ENCODE peak calls at places on chromosomes 13 and 19, in eight cellular contexts. One of them, this sample, is unnamed.
A peak's percentile ranks its signal among the peaks of the same experiment; 100 is the strongest.

GRCh38 chr19:56119585-56119978 is 1.5 kb downstream of the ZNF787 start:
- DNase-seq in transverse colon: peak; percentile 70
- DNase-seq in IMR-90: peak; percentile 44
- DNase-seq in cardiac muscle cell: no peak
- DNase-seq in GM23248: peak; percentile 71
- DNase-seq in colonic mucosa: peak; percentile 81
- DNase-seq in CD4-positive, alpha-beta memory T cell: no peak
- DNase-seq in neural progenitor cell: no peak
- DNase-seq in this sample: peak; percentile 69

GRCh38 chr13:102724923-102725322 is 30.1 kb upstream of the METTL21C start:
- DNase-seq in CD4-positive, alpha-beta memory T cell: no peak
- DNase-seq in transverse colon: no peak
- DNase-seq in IMR-90: peak; percentile 24
- DNase-seq in cardiac muscle cell: peak; percentile 3
- DNase-seq in neural progenitor cell: no peak
- DNase-seq in colonic mucosa: no peak
- DNase-seq in GM23248: peak; percentile 80
- DNase-seq in this sample: peak; percentile 14

GRCh38 chr13:112238436-112238995 is 137.6 kb upstream of the SPACA7 start:
- DNase-seq in cardiac muscle cell: no peak
- DNase-seq in GM23248: no peak
- DNase-seq in CD4-positive, alpha-beta memory T cell: no peak
- DNase-seq in IMR-90: no peak
- DNase-seq in transverse colon: no peak
- DNase-seq in colonic mucosa: no peak
- DNase-seq in neural progenitor cell: no peak
- DNase-seq in this sample: no peak

GRCh38 chr13:28601581-28601980 is 57.3 kb upstream of the POMP start:
- DNase-seq in neural progenitor cell: no peak
- DNase-seq in cardiac muscle cell: no peak
- DNase-seq in colonic mucosa: no peak
- DNase-seq in CD4-positive, alpha-beta memory T cell: no peak
- DNase-seq in transverse colon: no peak
- DNase-seq in GM23248: no peak
- DNase-seq in IMR-90: no peak
- DNase-seq in this sample: no peak

GRCh38 chr13:106533101-106533939 is 2.1 kb downstream of the EFNB2 start:
- DNase-seq in GM23248: peak; percentile 85
- DNase-seq in CD4-positive, alpha-beta memory T cell: peak; percentile 4
- DNase-seq in colonic mucosa: peak; percentile 87
- DNase-seq in IMR-90: peak; percentile 78
- DNase-seq in neural progenitor cell: peak; percentile 93
- DNase-seq in transverse colon: peak; percentile 89
- DNase-seq in cardiac muscle cell: peak; percentile 92
- DNase-seq in this sample: peak; percentile 79

GRCh38 chr19:16266586-16266942 is 58.1 kb upstream of the KLF2 start:
- DNase-seq in neural progenitor cell: no peak
- DNase-seq in GM23248: no peak
- DNase-seq in IMR-90: no peak
- DNase-seq in CD4-positive, alpha-beta memory T cell: peak; percentile 67
- DNase-seq in cardiac muscle cell: no peak
- DNase-seq in transverse colon: no peak
- DNase-seq in colonic mucosa: no peak
- DNase-seq in this sample: no peak

GRCh38 chr19:18300930-18301717 is 19.7 kb upstream of the JUND start:
- DNase-seq in cardiac muscle cell: peak; percentile 50
- DNase-seq in transverse colon: peak; percentile 79
- DNase-seq in CD4-positive, alpha-beta memory T cell: no peak
- DNase-seq in colonic mucosa: peak; percentile 71
- DNase-seq in neural progenitor cell: no peak
- DNase-seq in GM23248: peak; percentile 90
- DNase-seq in IMR-90: peak; percentile 62
- DNase-seq in this sample: peak; percentile 74

GRCh38 chr19:40191836-40192646 is 815 bp downstream of the MAP3K10 start:
- DNase-seq in neural progenitor cell: peak; percentile 89
- DNase-seq in CD4-positive, alpha-beta memory T cell: no peak
- DNase-seq in colonic mucosa: peak; percentile 23
- DNase-seq in GM23248: peak; percentile 61
- DNase-seq in IMR-90: peak; percentile 19
- DNase-seq in cardiac muscle cell: peak; percentile 61
- DNase-seq in transverse colon: peak; percentile 37
- DNase-seq in this sample: no peak

GRCh38 chr19:7917292-7918061 is 2.7 kb upstream of the SNAPC2 start:
- DNase-seq in cardiac muscle cell: peak; percentile 80
- DNase-seq in colonic mucosa: no peak
- DNase-seq in IMR-90: peak; percentile 45
- DNase-seq in CD4-positive, alpha-beta memory T cell: peak; percentile 46
- DNase-seq in neural progenitor cell: peak; percentile 86
- DNase-seq in transverse colon: peak; percentile 69
- DNase-seq in GM23248: peak; percentile 88
- DNase-seq in this sample: peak; percentile 50

GRCh38 chr19:53808710-53809125 is 15.4 kb downstream of the NLRP12 start:
- DNase-seq in IMR-90: peak; percentile 42
- DNase-seq in transverse colon: no peak
- DNase-seq in neural progenitor cell: peak; percentile 68
- DNase-seq in CD4-positive, alpha-beta memory T cell: no peak
- DNase-seq in cardiac muscle cell: peak; percentile 55
- DNase-seq in colonic mucosa: no peak
- DNase-seq in GM23248: peak; percentile 70
- DNase-seq in this sample: no peak

GRCh38 chr19:51372649-51373504 is at the start of gene NKG7:
- DNase-seq in cardiac muscle cell: no peak
- DNase-seq in transverse colon: no peak
- DNase-seq in CD4-positive, alpha-beta memory T cell: peak; percentile 46
- DNase-seq in GM23248: no peak
- DNase-seq in IMR-90: no peak
- DNase-seq in neural progenitor cell: no peak
- DNase-seq in colonic mucosa: no peak
- DNase-seq in this sample: peak; percentile 72

GRCh38 chr19:927044-927706 is 1.3 kb downstream of the ARID3A start:
- DNase-seq in IMR-90: no peak
- DNase-seq in GM23248: peak; percentile 74
- DNase-seq in cardiac muscle cell: peak; percentile 79
- DNase-seq in transverse colon: peak; percentile 62
- DNase-seq in CD4-positive, alpha-beta memory T cell: no peak
- DNase-seq in neural progenitor cell: peak; percentile 78
- DNase-seq in colonic mucosa: no peak
- DNase-seq in this sample: no peak

GRCh38 chr13:46146898-46147297 is 35.1 kb downstream of the LCP1 start:
- DNase-seq in CD4-positive, alpha-beta memory T cell: no peak
- DNase-seq in transverse colon: no peak
- DNase-seq in cardiac muscle cell: peak; percentile 48
- DNase-seq in IMR-90: no peak
- DNase-seq in GM23248: peak; percentile 47
- DNase-seq in colonic mucosa: no peak
- DNase-seq in neural progenitor cell: peak; percentile 41
- DNase-seq in this sample: no peak

DNA sequence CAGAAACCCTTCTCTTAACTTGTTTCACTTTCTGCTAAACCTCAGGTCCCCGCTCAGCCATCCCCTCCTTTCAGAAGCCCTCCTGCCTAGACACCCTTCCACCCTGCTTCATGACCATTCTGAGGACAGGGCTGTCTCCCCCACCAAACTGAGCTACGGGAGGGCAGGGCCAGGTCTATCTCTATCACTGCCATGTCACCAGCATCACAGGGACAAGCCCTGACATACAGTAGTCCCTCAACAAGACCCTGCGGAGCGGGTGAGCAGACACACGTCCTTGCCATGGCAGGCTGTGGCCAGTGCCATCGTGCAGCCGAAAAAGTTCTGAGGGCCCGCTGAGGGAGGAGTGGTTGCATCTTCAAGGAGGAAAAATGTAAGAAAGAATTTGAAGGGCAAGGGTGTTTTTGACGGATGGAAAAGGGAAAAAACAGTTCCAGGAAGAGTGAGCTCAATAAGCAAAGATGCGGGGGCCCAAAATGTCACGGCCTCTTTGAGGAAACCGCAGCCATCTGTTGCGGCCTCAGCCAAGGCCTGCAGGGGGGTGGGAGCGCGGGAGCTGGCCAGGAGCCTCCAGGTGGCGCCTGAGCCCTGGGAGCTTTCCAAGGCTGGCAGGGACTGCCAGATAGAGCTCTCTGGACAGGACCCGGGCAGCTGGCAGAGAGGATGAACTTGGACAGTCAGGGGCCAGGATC is 8.1 kb downstream of the PTGIR start:
- DNase-seq in IMR-90: peak; percentile 85
- DNase-seq in GM23248: peak; percentile 76
- DNase-seq in CD4-positive, alpha-beta memory T cell: no peak
- DNase-seq in colonic mucosa: no peak
- DNase-seq in transverse colon: peak; percentile 69
- DNase-seq in cardiac muscle cell: peak; percentile 81
- DNase-seq in neural progenitor cell: peak; percentile 83
- DNase-seq in this sample: peak; percentile 65
- H3K4me3 ChIP-seq in IMR-90: no peak overlapping the region
- H3K4me3 ChIP-seq in GM23248: peak overlapping the region; percentile 36
- H3K4me3 ChIP-seq in CD4-positive, alpha-beta memory T cell: no peak overlapping the region
- H3K4me3 ChIP-seq in colonic mucosa: no peak overlapping the region
- H3K4me3 ChIP-seq in transverse colon: no peak overlapping the region
- H3K4me3 ChIP-seq in cardiac muscle cell: no peak overlapping the region
- H3K4me3 ChIP-seq in neural progenitor cell: no peak overlapping the region
- H3K4me3 ChIP-seq in this sample: no peak overlapping the region

GRCh38 chr13:101209206-101209893 is 207.0 kb downstream of the NALCN start:
- DNase-seq in transverse colon: no peak
- DNase-seq in IMR-90: no peak
- DNase-seq in cardiac muscle cell: no peak
- DNase-seq in GM23248: no peak
- DNase-seq in colonic mucosa: no peak
- DNase-seq in neural progenitor cell: no peak
- DNase-seq in CD4-positive, alpha-beta memory T cell: no peak
- DNase-seq in this sample: no peak
- H3K27me3 ChIP-seq in transverse colon: no peaks in the 10 kb centered on the region
- H3K27me3 ChIP-seq in IMR-90: no peaks in the 10 kb centered on the region
- H3K27me3 ChIP-seq in cardiac muscle cell: no peaks in the 10 kb centered on the region
- H3K27me3 ChIP-seq in GM23248: no peaks in the 10 kb centered on the region
- H3K27me3 ChIP-seq in colonic mucosa: no peaks in the 10 kb centered on the region
- H3K27me3 ChIP-seq in neural progenitor cell: no peaks in the 10 kb centered on the region
- H3K27me3 ChIP-seq in CD4-positive, alpha-beta memory T cell: no peaks in the 10 kb centered on the region
- H3K27me3 ChIP-seq in this sample: no peaks in the 10 kb centered on the region

DNA sequence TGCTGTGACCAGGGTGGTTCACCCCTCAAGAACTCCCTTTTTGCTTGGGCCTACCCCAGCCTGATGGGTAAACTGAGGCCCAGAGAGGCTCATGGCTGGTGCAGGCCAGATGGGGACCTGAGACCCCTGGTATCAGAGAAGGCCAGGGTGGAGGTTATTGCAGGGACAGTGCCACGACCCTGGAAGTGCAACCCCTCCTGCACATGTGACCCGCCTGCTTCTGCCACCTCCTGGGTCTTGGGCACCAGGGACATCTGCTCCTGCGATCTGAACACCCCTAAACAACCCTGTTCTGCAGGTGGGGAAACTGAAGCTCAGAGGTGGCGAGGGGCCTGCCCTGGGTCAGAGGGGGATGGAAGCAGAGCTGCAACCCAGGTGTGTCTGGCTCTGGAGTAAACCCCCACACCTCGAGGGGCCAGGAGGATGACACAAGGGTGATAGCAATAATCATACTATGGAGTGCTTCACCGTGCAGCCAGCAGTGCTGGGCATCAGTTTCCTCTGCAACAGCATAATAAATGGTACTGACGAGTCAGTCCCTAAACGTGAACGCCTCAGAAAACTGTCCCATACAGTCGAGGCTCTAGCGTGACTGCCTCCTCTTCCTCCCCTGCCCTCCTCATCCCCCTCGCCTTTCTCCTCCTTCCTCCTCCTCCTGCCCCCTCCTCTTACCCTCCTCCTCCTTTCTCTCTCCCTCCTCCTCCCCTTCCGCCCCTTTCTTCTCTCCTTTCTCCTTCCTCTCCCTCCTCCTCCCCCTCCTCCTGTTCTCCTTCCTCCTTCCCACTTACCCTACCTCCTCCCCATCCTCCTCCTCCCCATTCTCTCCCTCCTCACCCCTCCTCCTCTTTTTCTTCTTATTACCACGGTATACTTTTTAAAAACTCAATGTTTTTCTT is 4.3 kb downstream of the YJEFN3 start:
- DNase-seq in neural progenitor cell: no peak
- DNase-seq in colonic mucosa: no peak
- DNase-seq in GM23248: no peak
- DNase-seq in cardiac muscle cell: no peak
- DNase-seq in IMR-90: no peak
- DNase-seq in transverse colon: no peak
- DNase-seq in CD4-positive, alpha-beta memory T cell: no peak
- DNase-seq in this sample: no peak
- H3K4me3 ChIP-seq in neural progenitor cell: no peak overlapping the region
- H3K4me3 ChIP-seq in colonic mucosa: no peak overlapping the region
- H3K4me3 ChIP-seq in GM23248: no peak overlapping the region
- H3K4me3 ChIP-seq in cardiac muscle cell: no peak overlapping the region
- H3K4me3 ChIP-seq in IMR-90: no peak overlapping the region
- H3K4me3 ChIP-seq in transverse colon: no peak overlapping the region
- H3K4me3 ChIP-seq in CD4-positive, alpha-beta memory T cell: no peak overlapping the region
- H3K4me3 ChIP-seq in this sample: no peak overlapping the region

GRCh38 chr19:13054605-13055212 is 47.9 kb downstream of the LYL1 start:
- DNase-seq in cardiac muscle cell: no peak
- DNase-seq in CD4-positive, alpha-beta memory T cell: no peak
- DNase-seq in neural progenitor cell: no peak
- DNase-seq in GM23248: peak; percentile 87
- DNase-seq in colonic mucosa: no peak
- DNase-seq in IMR-90: no peak
- DNase-seq in transverse colon: no peak
- DNase-seq in this sample: no peak

GRCh38 chr19:13055213-13056051 is 47.2 kb downstream of the LYL1 start:
- DNase-seq in IMR-90: peak; percentile 89
- DNase-seq in GM23248: peak; percentile 93
- DNase-seq in CD4-positive, alpha-beta memory T cell: no peak
- DNase-seq in neural progenitor cell: peak; percentile 75
- DNase-seq in cardiac muscle cell: no peak
- DNase-seq in colonic mucosa: no peak
- DNase-seq in transverse colon: peak; percentile 54
- DNase-seq in this sample: no peak

GRCh38 chr19:13057147-13057572 is 45.5 kb downstream of the LYL1 start:
- DNase-seq in cardiac muscle cell: no peak
- DNase-seq in transverse colon: no peak
- DNase-seq in CD4-positive, alpha-beta memory T cell: no peak
- DNase-seq in IMR-90: no peak
- DNase-seq in colonic mucosa: no peak
- DNase-seq in neural progenitor cell: peak; percentile 71
- DNase-seq in GM23248: no peak
- DNase-seq in this sample: no peak

GRCh38 chr19:13057744-13058143 is 44.9 kb downstream of the LYL1 start:
- DNase-seq in cardiac muscle cell: no peak
- DNase-seq in neural progenitor cell: no peak
- DNase-seq in CD4-positive, alpha-beta memory T cell: no peak
- DNase-seq in colonic mucosa: no peak
- DNase-seq in transverse colon: no peak
- DNase-seq in IMR-90: peak; percentile 47
- DNase-seq in GM23248: no peak
- DNase-seq in this sample: no peak

DNA sequence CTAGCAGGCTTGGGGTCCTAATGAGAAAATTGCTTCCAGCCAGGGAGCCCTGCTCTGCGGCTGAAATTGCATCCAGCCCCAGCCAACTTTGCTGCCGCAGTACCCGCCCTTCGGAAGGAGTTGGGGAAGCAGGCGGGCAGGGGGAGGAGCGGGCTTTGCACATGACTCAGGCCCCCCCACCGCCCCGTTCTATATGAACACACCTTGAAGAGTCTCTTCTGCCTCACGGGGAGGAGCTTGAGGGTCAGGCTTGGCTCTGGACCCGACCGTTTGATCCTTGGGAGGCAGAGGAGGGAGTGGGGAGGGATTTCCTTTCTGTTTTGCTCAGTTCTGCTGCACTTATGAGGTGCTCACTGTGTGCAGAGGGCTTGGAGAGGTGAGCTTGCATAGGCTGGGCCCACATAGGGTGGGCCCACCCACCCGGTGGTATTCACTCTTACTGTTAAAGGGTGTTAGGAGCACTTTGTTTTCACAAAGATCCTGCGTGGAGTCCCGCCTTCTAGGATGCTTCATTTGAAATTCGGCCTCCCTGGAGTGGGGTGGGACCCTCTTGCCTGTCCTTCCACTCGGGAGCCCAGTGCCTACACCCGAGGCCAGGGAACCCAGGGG is 46.5 kb downstream of the LYL1 start:
- DNase-seq in IMR-90: peak; percentile 71
- DNase-seq in neural progenitor cell: peak; percentile 49
- DNase-seq in colonic mucosa: no peak
- DNase-seq in cardiac muscle cell: no peak
- DNase-seq in transverse colon: peak; percentile 61
- DNase-seq in CD4-positive, alpha-beta memory T cell: no peak
- DNase-seq in GM23248: peak; percentile 92
- DNase-seq in this sample: peak; percentile 67
- H3K27me3 ChIP-seq in IMR-90: no peaks in the 10 kb centered on the region
- H3K27me3 ChIP-seq in neural progenitor cell: peaks cover 98% of the 10 kb centered on the region
- H3K27me3 ChIP-seq in colonic mucosa: no peaks in the 10 kb centered on the region
- H3K27me3 ChIP-seq in cardiac muscle cell: peaks cover 96% of the 10 kb centered on the region
- H3K27me3 ChIP-seq in transverse colon: no peaks in the 10 kb centered on the region
- H3K27me3 ChIP-seq in CD4-positive, alpha-beta memory T cell: peaks cover 11% of the 10 kb centered on the region
- H3K27me3 ChIP-seq in GM23248: no peaks in the 10 kb centered on the region
- H3K27me3 ChIP-seq in this sample: no peaks in the 10 kb centered on the region

This sample was measured in small intestine.